ENCODE peak calls at places on chromosomes 1 and 21, in four cellular contexts. One of them, this sample, is unnamed.

GRCh38 chr1:94808682-94809081 is 11.5 kb upstream of the SLC44A3 start:
- DNase-seq in colonic mucosa: no peak
- DNase-seq in dorsolateral prefrontal cortex: no peak
- DNase-seq in IMR-90: no peak
- DNase-seq in this sample: no peak

GRCh38 chr1:10682449-10683365 is 113.7 kb downstream of the CASZ1 start:
- DNase-seq in colonic mucosa: no peak
- DNase-seq in dorsolateral prefrontal cortex: no peak
- DNase-seq in IMR-90: no peak
- DNase-seq in this sample: no peak

GRCh38 chr21:42233067-42233981 is 14.4 kb downstream of the ABCG1 start:
- DNase-seq in colonic mucosa: peak; percentile 76
- DNase-seq in dorsolateral prefrontal cortex: no peak
- DNase-seq in IMR-90: peak; percentile 20
- DNase-seq in this sample: no peak

GRCh38 chr1:101310484-101310883 is 73.7 kb downstream of the S1PR1 start:
- DNase-seq in colonic mucosa: no peak
- DNase-seq in dorsolateral prefrontal cortex: no peak
- DNase-seq in IMR-90: no peak
- DNase-seq in this sample: no peak

GRCh38 chr1:25178917-25179571 is 53.3 kb downstream of the SYF2 start:
- DNase-seq in colonic mucosa: no peak
- DNase-seq in dorsolateral prefrontal cortex: no peak
- DNase-seq in IMR-90: peak; percentile 22
- DNase-seq in this sample: no peak

GRCh38 chr1:47914218-47914937 is 82.8 kb downstream of the TRABD2B start:
- DNase-seq in colonic mucosa: no peak
- DNase-seq in dorsolateral prefrontal cortex: no peak
- DNase-seq in IMR-90: no peak
- DNase-seq in this sample: no peak

GRCh38 chr1:67137307-67137753 is 2.6 kb upstream of the C1orf141 start:
- DNase-seq in colonic mucosa: peak; percentile 75
- DNase-seq in dorsolateral prefrontal cortex: no peak
- DNase-seq in IMR-90: no peak
- DNase-seq in this sample: no peak

GRCh38 chr1:46501528-46501927 is 11.9 kb downstream of the DMBX1 start:
- DNase-seq in colonic mucosa: no peak
- DNase-seq in dorsolateral prefrontal cortex: no peak
- DNase-seq in IMR-90: no peak
- DNase-seq in this sample: no peak

GRCh38 chr1:229508823-229509337 is 739 bp upstream of the NUP133 start:
- DNase-seq in colonic mucosa: no peak
- DNase-seq in dorsolateral prefrontal cortex: no peak
- DNase-seq in IMR-90: no peak
- DNase-seq in this sample: no peak

GRCh38 chr1:15684468-15685283 is 556 bp downstream of the PLEKHM2 start:
- DNase-seq in colonic mucosa: peak; percentile 45
- DNase-seq in dorsolateral prefrontal cortex: no peak
- DNase-seq in IMR-90: no peak
- DNase-seq in this sample: no peak

GRCh38 chr1:13781228-13781627 is 81.2 kb downstream of the PRDM2 start:
- DNase-seq in colonic mucosa: no peak
- DNase-seq in dorsolateral prefrontal cortex: no peak
- DNase-seq in IMR-90: no peak
- DNase-seq in this sample: no peak

GRCh38 chr1:13780780-13781179 is 80.8 kb downstream of the PRDM2 start:
- DNase-seq in colonic mucosa: no peak
- DNase-seq in dorsolateral prefrontal cortex: no peak
- DNase-seq in IMR-90: no peak
- DNase-seq in this sample: no peak

GRCh38 chr1:13783551-13783950 is 83.6 kb downstream of the PRDM2 start:
- DNase-seq in colonic mucosa: no peak
- DNase-seq in dorsolateral prefrontal cortex: no peak
- DNase-seq in IMR-90: peak; percentile 47
- DNase-seq in this sample: no peak

GRCh38 chr1:13781907-13782633 is 82.1 kb downstream of the PRDM2 start:
- DNase-seq in colonic mucosa: no peak
- DNase-seq in dorsolateral prefrontal cortex: no peak
- DNase-seq in IMR-90: peak; percentile 86
- DNase-seq in this sample: peak; percentile 71

GRCh38 chr1:13782634-13782995 is 82.6 kb downstream of the PRDM2 start:
- DNase-seq in colonic mucosa: no peak
- DNase-seq in dorsolateral prefrontal cortex: no peak
- DNase-seq in IMR-90: no peak
- DNase-seq in this sample: no peak
- H3K4me3 ChIP-seq in colonic mucosa: no peak overlapping the region
- H3K4me3 ChIP-seq in dorsolateral prefrontal cortex: peak overlapping the region; percentile 47
- H3K4me3 ChIP-seq in IMR-90: no peak overlapping the region
- H3K4me3 ChIP-seq in this sample: peak overlapping the region; percentile 27

DNA sequence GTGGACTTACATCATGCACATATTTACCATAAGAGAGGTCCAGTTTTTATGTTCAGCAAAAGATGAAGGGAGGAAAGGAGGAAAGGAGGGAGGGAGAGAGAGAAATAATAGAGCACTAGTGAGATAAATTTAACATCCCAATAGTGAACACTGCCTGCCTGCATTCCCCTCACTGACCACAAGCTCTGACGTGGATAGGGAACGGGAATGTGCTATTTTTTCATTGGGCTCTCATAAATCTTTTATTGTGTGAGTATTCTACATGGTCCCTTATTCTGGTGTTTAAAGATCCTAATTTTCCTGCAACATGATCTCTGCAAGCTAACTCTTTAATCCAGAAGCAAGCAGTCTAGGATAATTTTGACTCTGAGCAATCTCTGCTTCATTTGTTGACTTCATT is 82.2 kb downstream of the TTC3 start:
- DNase-seq in colonic mucosa: no peak
- DNase-seq in dorsolateral prefrontal cortex: no peak
- DNase-seq in IMR-90: peak; percentile 20
- DNase-seq in this sample: no peak
- TF ChIP-seq CTCF in colonic mucosa: no peak
- TF ChIP-seq CTCF in dorsolateral prefrontal cortex: no peak
- TF ChIP-seq CTCF in IMR-90: no peak
- TF ChIP-seq CTCF in this sample: no peak

DNA sequence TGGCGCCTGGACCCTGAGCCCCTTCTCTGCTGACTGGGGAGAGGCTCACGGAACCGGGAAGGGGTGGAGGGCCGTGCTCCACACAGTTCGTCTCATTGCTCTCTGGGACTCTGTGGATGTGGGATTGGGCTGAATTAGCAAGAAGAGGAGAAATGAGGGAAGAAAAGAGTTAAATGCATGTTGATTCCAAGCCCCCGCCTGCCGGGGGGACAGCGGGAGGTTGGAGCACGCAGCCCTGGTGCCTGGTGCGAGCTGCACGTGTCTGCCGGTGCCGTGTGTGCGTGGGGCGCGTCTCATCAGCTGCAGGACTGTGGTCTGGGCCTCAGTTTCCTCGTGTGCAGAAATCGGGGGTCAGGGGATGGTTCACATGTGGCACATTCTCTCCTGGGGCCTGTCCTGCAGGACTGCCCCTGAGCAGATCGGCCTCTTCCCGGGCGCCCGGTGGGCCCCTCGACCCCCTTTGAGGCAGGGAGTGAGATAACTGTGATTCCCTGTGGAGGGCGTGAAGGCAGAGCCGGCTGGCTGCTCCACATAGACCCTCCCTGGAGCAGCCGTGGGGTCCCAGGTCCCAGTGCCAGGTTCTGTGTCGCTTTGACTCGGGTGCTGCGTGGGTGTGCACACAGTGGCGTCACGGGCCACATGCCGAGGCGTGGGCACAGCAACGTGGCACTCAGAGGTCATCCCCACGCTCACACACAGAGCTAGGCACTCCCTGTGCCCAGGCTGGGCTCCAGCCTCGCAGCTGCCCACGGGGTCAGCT is 11.4 kb downstream of the SAMD11 start:
- DNase-seq in colonic mucosa: no peak
- DNase-seq in dorsolateral prefrontal cortex: no peak
- DNase-seq in IMR-90: no peak
- DNase-seq in this sample: no peak
- H3K4me3 ChIP-seq in colonic mucosa: no peak overlapping the region
- H3K4me3 ChIP-seq in dorsolateral prefrontal cortex: no peak overlapping the region
- H3K4me3 ChIP-seq in IMR-90: no peak overlapping the region
- H3K4me3 ChIP-seq in this sample: no peak overlapping the region

GRCh38 chr1:30354410-30354809 is 369.0 kb downstream of the MATN1 start:
- DNase-seq in colonic mucosa: no peak
- DNase-seq in dorsolateral prefrontal cortex: no peak
- DNase-seq in IMR-90: no peak
- DNase-seq in this sample: no peak

GRCh38 chr1:30348147-30348546 is 375.2 kb downstream of the MATN1 start:
- DNase-seq in colonic mucosa: no peak
- DNase-seq in dorsolateral prefrontal cortex: no peak
- DNase-seq in IMR-90: no peak
- DNase-seq in this sample: no peak

GRCh38 chr1:30358510-30358909 is 364.9 kb downstream of the MATN1 start:
- DNase-seq in colonic mucosa: no peak
- DNase-seq in dorsolateral prefrontal cortex: no peak
- DNase-seq in IMR-90: no peak
- DNase-seq in this sample: no peak

GRCh38 chr1:30356839-30357238 is 366.5 kb downstream of the MATN1 start:
- DNase-seq in colonic mucosa: no peak
- DNase-seq in dorsolateral prefrontal cortex: no peak
- DNase-seq in IMR-90: no peak
- DNase-seq in this sample: no peak

GRCh38 chr1:30353637-30354036 is 369.7 kb downstream of the MATN1 start:
- DNase-seq in colonic mucosa: no peak
- DNase-seq in dorsolateral prefrontal cortex: no peak
- DNase-seq in IMR-90: no peak
- DNase-seq in this sample: no peak
- TF ChIP-seq CTCF in colonic mucosa: no peak
- TF ChIP-seq CTCF in dorsolateral prefrontal cortex: no peak
- TF ChIP-seq CTCF in IMR-90: no peak
- TF ChIP-seq CTCF in this sample: peak; percentile 32

GRCh38 chr1:77983997-77984355 is 5.1 kb upstream of the FUBP1 start:
- DNase-seq in colonic mucosa: no peak
- DNase-seq in dorsolateral prefrontal cortex: no peak
- DNase-seq in IMR-90: no peak
- DNase-seq in this sample: no peak
- H3K4me3 ChIP-seq in colonic mucosa: no peak overlapping the region
- H3K4me3 ChIP-seq in dorsolateral prefrontal cortex: no peak overlapping the region
- H3K4me3 ChIP-seq in IMR-90: no peak overlapping the region
- H3K4me3 ChIP-seq in this sample: no peak overlapping the region

GRCh38 chr1:92301021-92301420 is 2.2 kb downstream of the RPAP2 start:
- DNase-seq in colonic mucosa: no peak
- DNase-seq in dorsolateral prefrontal cortex: no peak
- DNase-seq in IMR-90: no peak
- DNase-seq in this sample: no peak

GRCh38 chr1:92299477-92300125 is 742 bp downstream of the RPAP2 start:
- DNase-seq in colonic mucosa: no peak
- DNase-seq in dorsolateral prefrontal cortex: no peak
- DNase-seq in IMR-90: no peak
- DNase-seq in this sample: no peak

GRCh38 chr1:92298573-92299476 is at the start of the genes GLMN and RPAP2:
- DNase-seq in colonic mucosa: peak; percentile 82
- DNase-seq in dorsolateral prefrontal cortex: peak; percentile 73
- DNase-seq in IMR-90: peak; percentile 81
- DNase-seq in this sample: peak; percentile 26

GRCh38 chr1:92298213-92298572 is 594 bp downstream of the GLMN start:
- DNase-seq in colonic mucosa: no peak
- DNase-seq in dorsolateral prefrontal cortex: no peak
- DNase-seq in IMR-90: no peak
- DNase-seq in this sample: no peak
- TF ChIP-seq CTCF in colonic mucosa: no peak
- TF ChIP-seq CTCF in dorsolateral prefrontal cortex: no peak
- TF ChIP-seq CTCF in IMR-90: peak; percentile 19
- TF ChIP-seq CTCF in this sample: no peak

DNA sequence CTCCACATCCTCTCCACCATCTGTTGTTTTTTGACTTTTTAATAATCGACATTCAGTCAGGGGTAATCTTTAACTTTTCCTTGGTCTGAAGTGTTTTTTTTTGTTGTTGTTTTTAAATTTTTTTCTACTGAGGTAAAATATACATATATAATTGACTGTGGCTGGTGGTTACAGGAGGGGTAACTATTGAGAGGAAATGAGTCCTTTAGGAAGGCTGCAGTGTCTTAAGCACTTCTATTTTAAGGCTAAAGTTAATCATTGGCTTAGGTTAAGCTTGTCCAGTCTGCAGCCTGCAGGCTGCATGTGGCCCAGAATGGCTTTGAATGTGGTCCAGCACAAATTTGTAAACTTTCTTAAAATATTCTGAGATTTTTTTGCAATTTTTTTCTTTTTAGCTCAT is 172.5 kb downstream of the CTH start:
- DNase-seq in colonic mucosa: no peak
- DNase-seq in dorsolateral prefrontal cortex: no peak
- DNase-seq in IMR-90: no peak
- DNase-seq in this sample: no peak
- H3K4me3 ChIP-seq in colonic mucosa: no peak overlapping the region
- H3K4me3 ChIP-seq in dorsolateral prefrontal cortex: no peak overlapping the region
- H3K4me3 ChIP-seq in IMR-90: no peak overlapping the region
- H3K4me3 ChIP-seq in this sample: no peak overlapping the region

This sample was measured in HFF-Myc.